ENCODE peak calls at places on chromosomes 3 and 15, in eight cellular contexts. One of them, this sample, is unnamed.

GRCh38 chr3:87076951-87077350 is 86.0 kb upstream of the VGLL3 start:
- DNase-seq in Caco-2: no peak
- DNase-seq in AG09309: peak; percentile 33
- DNase-seq in heart right ventricle: no peak
- DNase-seq in choroid plexus epithelial cell: peak; percentile 89
- DNase-seq in thoracic aorta: no peak
- DNase-seq in epithelial cell of esophagus: peak; percentile 85
- DNase-seq in psoas muscle: no peak
- DNase-seq in this sample: no peak

GRCh38 chr15:87604857-87605446 is 651.6 kb downstream of the NTRK3 start:
- DNase-seq in Caco-2: peak; percentile 30
- DNase-seq in AG09309: no peak
- DNase-seq in heart right ventricle: no peak
- DNase-seq in choroid plexus epithelial cell: peak; percentile 46
- DNase-seq in thoracic aorta: no peak
- DNase-seq in epithelial cell of esophagus: peak; percentile 41
- DNase-seq in psoas muscle: no peak
- DNase-seq in this sample: no peak

GRCh38 chr15:80455668-80456442 is 51.7 kb downstream of the ARNT2 start:
- DNase-seq in Caco-2: peak; percentile 60
- DNase-seq in AG09309: peak; percentile 92
- DNase-seq in heart right ventricle: peak; percentile 50
- DNase-seq in choroid plexus epithelial cell: peak; percentile 98
- DNase-seq in thoracic aorta: no peak
- DNase-seq in epithelial cell of esophagus: peak; percentile 87
- DNase-seq in psoas muscle: no peak
- DNase-seq in this sample: peak; percentile 23

GRCh38 chr3:148962513-148962912 is 28.8 kb upstream of the GYG1 start:
- DNase-seq in Caco-2: no peak
- DNase-seq in AG09309: peak; percentile 43
- DNase-seq in heart right ventricle: no peak
- DNase-seq in choroid plexus epithelial cell: peak; percentile 86
- DNase-seq in thoracic aorta: no peak
- DNase-seq in epithelial cell of esophagus: peak; percentile 83
- DNase-seq in psoas muscle: peak; percentile 25
- DNase-seq in this sample: no peak

GRCh38 chr3:852033-852432 is 240.8 kb upstream of the CNTN6 start:
- DNase-seq in Caco-2: no peak
- DNase-seq in AG09309: no peak
- DNase-seq in heart right ventricle: no peak
- DNase-seq in choroid plexus epithelial cell: no peak
- DNase-seq in thoracic aorta: no peak
- DNase-seq in epithelial cell of esophagus: peak; percentile 8
- DNase-seq in psoas muscle: no peak
- DNase-seq in this sample: no peak

GRCh38 chr3:82087958-82088357 is 326.5 kb upstream of the GBE1 start:
- DNase-seq in Caco-2: no peak
- DNase-seq in AG09309: peak; percentile 61
- DNase-seq in heart right ventricle: no peak
- DNase-seq in choroid plexus epithelial cell: peak; percentile 90
- DNase-seq in thoracic aorta: no peak
- DNase-seq in epithelial cell of esophagus: peak; percentile 92
- DNase-seq in psoas muscle: no peak
- DNase-seq in this sample: no peak

GRCh38 chr15:62058327-62059028 is 1.8 kb downstream of the VPS13C start:
- DNase-seq in Caco-2: no peak
- DNase-seq in AG09309: no peak
- DNase-seq in heart right ventricle: no peak
- DNase-seq in choroid plexus epithelial cell: no peak
- DNase-seq in thoracic aorta: no peak
- DNase-seq in epithelial cell of esophagus: no peak
- DNase-seq in psoas muscle: no peak
- DNase-seq in this sample: no peak

GRCh38 chr15:36575266-36575665 is 4.2 kb upstream of the CDIN1 start:
- DNase-seq in Caco-2: no peak
- DNase-seq in AG09309: no peak
- DNase-seq in heart right ventricle: no peak
- DNase-seq in choroid plexus epithelial cell: no peak
- DNase-seq in thoracic aorta: no peak
- DNase-seq in epithelial cell of esophagus: no peak
- DNase-seq in psoas muscle: no peak
- DNase-seq in this sample: no peak

GRCh38 chr15:90261811-90262210 is 3.7 kb upstream of the NGRN start:
- DNase-seq in Caco-2: no peak
- DNase-seq in AG09309: no peak
- DNase-seq in heart right ventricle: no peak
- DNase-seq in choroid plexus epithelial cell: peak; percentile 25
- DNase-seq in thoracic aorta: no peak
- DNase-seq in epithelial cell of esophagus: peak; percentile 89
- DNase-seq in psoas muscle: no peak
- DNase-seq in this sample: no peak

GRCh38 chr15:68617001-68617400 is 38.2 kb downstream of the CORO2B start:
- DNase-seq in Caco-2: no peak
- DNase-seq in AG09309: no peak
- DNase-seq in heart right ventricle: no peak
- DNase-seq in choroid plexus epithelial cell: no peak
- DNase-seq in thoracic aorta: no peak
- DNase-seq in epithelial cell of esophagus: no peak
- DNase-seq in psoas muscle: no peak
- DNase-seq in this sample: no peak

GRCh38 chr15:31338879-31339557 is 12.4 kb downstream of the KLF13 start:
- DNase-seq in Caco-2: no peak
- DNase-seq in AG09309: peak; percentile 58
- DNase-seq in heart right ventricle: peak; percentile 88
- DNase-seq in choroid plexus epithelial cell: peak; percentile 67
- DNase-seq in thoracic aorta: peak; percentile 72
- DNase-seq in epithelial cell of esophagus: no peak
- DNase-seq in psoas muscle: peak; percentile 54
- DNase-seq in this sample: peak; percentile 40

GRCh38 chr3:148642616-148643015 is 55.1 kb upstream of the AGTR1 start:
- DNase-seq in Caco-2: no peak
- DNase-seq in AG09309: no peak
- DNase-seq in heart right ventricle: no peak
- DNase-seq in choroid plexus epithelial cell: peak; percentile 48
- DNase-seq in thoracic aorta: no peak
- DNase-seq in epithelial cell of esophagus: peak; percentile 49
- DNase-seq in psoas muscle: no peak
- DNase-seq in this sample: no peak

GRCh38 chr15:59298876-59299275 is 73.8 kb downstream of the MYO1E start:
- DNase-seq in Caco-2: no peak
- DNase-seq in AG09309: no peak
- DNase-seq in heart right ventricle: no peak
- DNase-seq in choroid plexus epithelial cell: no peak
- DNase-seq in thoracic aorta: no peak
- DNase-seq in epithelial cell of esophagus: no peak
- DNase-seq in psoas muscle: no peak
- DNase-seq in this sample: no peak

GRCh38 chr3:153166206-153166605 is 4.2 kb downstream of the RAP2B start:
- DNase-seq in Caco-2: no peak
- DNase-seq in AG09309: no peak
- DNase-seq in heart right ventricle: no peak
- DNase-seq in choroid plexus epithelial cell: peak; percentile 49
- DNase-seq in thoracic aorta: no peak
- DNase-seq in epithelial cell of esophagus: peak; percentile 61
- DNase-seq in psoas muscle: no peak
- DNase-seq in this sample: no peak

GRCh38 chr3:194255252-194256039 is 95.7 kb downstream of the CPN2 start:
- DNase-seq in Caco-2: no peak
- DNase-seq in AG09309: no peak
- DNase-seq in heart right ventricle: peak; percentile 89
- DNase-seq in choroid plexus epithelial cell: peak; percentile 27
- DNase-seq in thoracic aorta: no peak
- DNase-seq in epithelial cell of esophagus: no peak
- DNase-seq in psoas muscle: peak; percentile 62
- DNase-seq in this sample: no peak

GRCh38 chr15:47399100-47399499 is 318.2 kb upstream of the SEMA6D start:
- DNase-seq in Caco-2: no peak
- DNase-seq in AG09309: no peak
- DNase-seq in heart right ventricle: no peak
- DNase-seq in choroid plexus epithelial cell: no peak
- DNase-seq in thoracic aorta: no peak
- DNase-seq in epithelial cell of esophagus: no peak
- DNase-seq in psoas muscle: no peak
- DNase-seq in this sample: no peak

GRCh38 chr3:71425491-71426071 is 157.9 kb downstream of the FOXP1 start:
- DNase-seq in Caco-2: no peak
- DNase-seq in AG09309: peak; percentile 95
- DNase-seq in heart right ventricle: no peak
- DNase-seq in choroid plexus epithelial cell: peak; percentile 58
- DNase-seq in thoracic aorta: no peak
- DNase-seq in epithelial cell of esophagus: peak; percentile 66
- DNase-seq in psoas muscle: no peak
- DNase-seq in this sample: no peak

GRCh38 chr15:31605467-31605931 is 278.9 kb downstream of the KLF13 start:
- DNase-seq in Caco-2: peak; percentile 22
- DNase-seq in AG09309: no peak
- DNase-seq in heart right ventricle: no peak
- DNase-seq in choroid plexus epithelial cell: peak; percentile 6
- DNase-seq in thoracic aorta: no peak
- DNase-seq in epithelial cell of esophagus: peak; percentile 52
- DNase-seq in psoas muscle: no peak
- DNase-seq in this sample: no peak

GRCh38 chr3:31232049-31233040 is 300.4 kb upstream of the STT3B start:
- DNase-seq in Caco-2: no peak
- DNase-seq in AG09309: no peak
- DNase-seq in heart right ventricle: peak; percentile 16
- DNase-seq in choroid plexus epithelial cell: no peak
- DNase-seq in thoracic aorta: no peak
- DNase-seq in epithelial cell of esophagus: peak; percentile 13
- DNase-seq in psoas muscle: no peak
- DNase-seq in this sample: no peak
- TF ChIP-seq CTCF in Caco-2: no peak
- TF ChIP-seq CTCF in AG09309: no peak
- TF ChIP-seq CTCF in heart right ventricle: no peak
- TF ChIP-seq CTCF in choroid plexus epithelial cell: no peak
- TF ChIP-seq CTCF in thoracic aorta: no peak
- TF ChIP-seq CTCF in epithelial cell of esophagus: no peak
- TF ChIP-seq CTCF in psoas muscle: no peak
- TF ChIP-seq CTCF in this sample: no peak

GRCh38 chr3:13419356-13420050 is 619 bp downstream of the NUP210 start:
- DNase-seq in Caco-2: peak; percentile 63
- DNase-seq in AG09309: no peak
- DNase-seq in heart right ventricle: no peak
- DNase-seq in choroid plexus epithelial cell: no peak
- DNase-seq in thoracic aorta: no peak
- DNase-seq in epithelial cell of esophagus: peak; percentile 20
- DNase-seq in psoas muscle: peak; percentile 41
- DNase-seq in this sample: peak; percentile 69

GRCh38 chr3:13420817-13421755 is 964 bp upstream of the NUP210 start:
- DNase-seq in Caco-2: no peak
- DNase-seq in AG09309: no peak
- DNase-seq in heart right ventricle: no peak
- DNase-seq in choroid plexus epithelial cell: no peak
- DNase-seq in thoracic aorta: no peak
- DNase-seq in epithelial cell of esophagus: no peak
- DNase-seq in psoas muscle: no peak
- DNase-seq in this sample: peak; percentile 39

GRCh38 chr3:13424111-13424844 is 4.2 kb upstream of the NUP210 start:
- DNase-seq in Caco-2: no peak
- DNase-seq in AG09309: no peak
- DNase-seq in heart right ventricle: no peak
- DNase-seq in choroid plexus epithelial cell: no peak
- DNase-seq in thoracic aorta: no peak
- DNase-seq in epithelial cell of esophagus: no peak
- DNase-seq in psoas muscle: no peak
- DNase-seq in this sample: no peak

GRCh38 chr3:13416002-13416793 is 3.9 kb downstream of the NUP210 start:
- DNase-seq in Caco-2: no peak
- DNase-seq in AG09309: no peak
- DNase-seq in heart right ventricle: no peak
- DNase-seq in choroid plexus epithelial cell: no peak
- DNase-seq in thoracic aorta: no peak
- DNase-seq in epithelial cell of esophagus: no peak
- DNase-seq in psoas muscle: no peak
- DNase-seq in this sample: no peak

GRCh38 chr3:13420051-13420816 is at the start of gene NUP210:
- DNase-seq in Caco-2: peak; percentile 88
- DNase-seq in AG09309: no peak
- DNase-seq in heart right ventricle: no peak
- DNase-seq in choroid plexus epithelial cell: no peak
- DNase-seq in thoracic aorta: no peak
- DNase-seq in epithelial cell of esophagus: no peak
- DNase-seq in psoas muscle: peak; percentile 37
- DNase-seq in this sample: peak; percentile 72
- TF ChIP-seq CTCF in Caco-2: peak; percentile 29
- TF ChIP-seq CTCF in AG09309: no peak
- TF ChIP-seq CTCF in heart right ventricle: no peak
- TF ChIP-seq CTCF in choroid plexus epithelial cell: no peak
- TF ChIP-seq CTCF in thoracic aorta: no peak
- TF ChIP-seq CTCF in epithelial cell of esophagus: no peak
- TF ChIP-seq CTCF in psoas muscle: no peak
- TF ChIP-seq CTCF in this sample: no peak

DNA sequence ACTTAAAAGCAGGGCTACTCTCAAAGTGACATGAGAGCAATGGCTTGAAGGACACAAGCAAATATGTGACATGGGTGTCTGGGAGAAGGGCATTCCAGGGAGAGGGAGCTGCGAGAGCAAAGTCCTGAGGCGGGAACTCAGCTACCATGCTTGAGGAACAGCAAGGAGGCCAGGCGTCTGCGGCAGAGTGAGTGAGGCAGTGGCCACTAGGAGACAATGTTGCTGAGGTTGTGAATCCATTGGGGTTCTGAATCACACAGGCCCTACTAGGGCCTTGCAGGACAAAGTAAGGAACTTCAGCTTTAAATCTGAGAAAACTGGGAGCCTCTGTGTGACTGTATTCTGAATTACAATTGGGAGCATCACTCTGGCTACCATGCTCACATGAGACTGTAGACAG is 94.1 kb upstream of the PRICKLE2 start:
- DNase-seq in Caco-2: peak; percentile 37
- DNase-seq in AG09309: no peak
- DNase-seq in heart right ventricle: no peak
- DNase-seq in choroid plexus epithelial cell: peak; percentile 46
- DNase-seq in thoracic aorta: no peak
- DNase-seq in epithelial cell of esophagus: no peak
- DNase-seq in psoas muscle: no peak
- DNase-seq in this sample: no peak
- TF ChIP-seq CTCF in Caco-2: peak; percentile 29
- TF ChIP-seq CTCF in AG09309: peak; percentile 20
- TF ChIP-seq CTCF in heart right ventricle: no peak
- TF ChIP-seq CTCF in choroid plexus epithelial cell: peak; percentile 56
- TF ChIP-seq CTCF in thoracic aorta: no peak
- TF ChIP-seq CTCF in epithelial cell of esophagus: no peak
- TF ChIP-seq CTCF in psoas muscle: no peak
- TF ChIP-seq CTCF in this sample: no peak

GRCh38 chr3:188349276-188349962 is 195.5 kb downstream of the LPP start:
- DNase-seq in Caco-2: peak; percentile 25
- DNase-seq in AG09309: no peak
- DNase-seq in heart right ventricle: peak; percentile 21
- DNase-seq in choroid plexus epithelial cell: peak; percentile 43
- DNase-seq in thoracic aorta: no peak
- DNase-seq in epithelial cell of esophagus: peak; percentile 8
- DNase-seq in psoas muscle: no peak
- DNase-seq in this sample: no peak
- TF ChIP-seq CTCF in Caco-2: peak; percentile 32
- TF ChIP-seq CTCF in AG09309: no peak
- TF ChIP-seq CTCF in heart right ventricle: no peak
- TF ChIP-seq CTCF in choroid plexus epithelial cell: peak; percentile 37
- TF ChIP-seq CTCF in thoracic aorta: no peak
- TF ChIP-seq CTCF in epithelial cell of esophagus: no peak
- TF ChIP-seq CTCF in psoas muscle: no peak
- TF ChIP-seq CTCF in this sample: no peak

GRCh38 chr3:77038928-77039605 is 832 bp upstream of the ROBO2 start:
- DNase-seq in Caco-2: no peak
- DNase-seq in AG09309: no peak
- DNase-seq in heart right ventricle: no peak
- DNase-seq in choroid plexus epithelial cell: peak; percentile 34
- DNase-seq in thoracic aorta: no peak
- DNase-seq in epithelial cell of esophagus: peak; percentile 53
- DNase-seq in psoas muscle: no peak
- DNase-seq in this sample: no peak
- TF ChIP-seq CTCF in Caco-2: no peak
- TF ChIP-seq CTCF in AG09309: no peak
- TF ChIP-seq CTCF in heart right ventricle: no peak
- TF ChIP-seq CTCF in choroid plexus epithelial cell: no peak
- TF ChIP-seq CTCF in thoracic aorta: no peak
- TF ChIP-seq CTCF in epithelial cell of esophagus: no peak
- TF ChIP-seq CTCF in psoas muscle: no peak
- TF ChIP-seq CTCF in this sample: no peak

This sample was measured in activated B cell treated with CpG ODN at 0.5 μM for 24 hours.